ENCODE peak calls at places on chromosomes 16 and 17, in ten cellular contexts. R is cardiac fibroblast, V is epithelial cell of esophagus, L is fibroblast of lung, J is tibial artery, E is uterus, X is IMR-90, G is H7, Y is HFF-Myc, I is cardiac muscle cell. F is an unnamed sample.

GRCh38 chr16:64362193-64362592 is 759.7 kb downstream of the CDH11 start:
- DNase-seq in R (peak), E (no peak), J (no peak), I (no peak), X (peak), Y (no peak), V (peak), L (peak), G (no peak), F (no peak)

GRCh38 chr17:47230864-47231263 is 21.7 kb downstream of the MYL4 start:
- DNase-seq in V (no peak), R (no peak), L (no peak), J (no peak), E (no peak), G (no peak), Y (no peak), X (no peak), I (no peak), F (no peak)

GRCh38 chr17:76909971-76910760 is 42.0 kb downstream of the MGAT5B start:
- DNase-seq in L (peak), Y (no peak), V (peak), G (peak), X (peak), I (peak), J (no peak), E (no peak), R (peak), F (peak)

GRCh38 chr16:8720080-8720966 is 45.9 kb downstream of the ABAT start:
- DNase-seq in I (peak), E (no peak), G (peak), V (no peak), Y (no peak), X (no peak), J (no peak), R (no peak), L (peak), F (no peak)

GRCh38 chr16:85523602-85524364 is 89.3 kb upstream of the GSE1 start:
- DNase-seq in I (peak), J (peak), Y (no peak), E (no peak), L (peak), V (no peak), R (peak), G (peak), X (peak), F (peak)

GRCh38 chr17:42684929-42685556 is 2.7 kb downstream of the CNTNAP1 start:
- DNase-seq in Y (no peak), R (no peak), V (no peak), L (no peak), I (no peak), J (no peak), E (no peak), X (no peak), G (no peak), F (peak)

GRCh38 chr17:27818311-27819170 is 18.2 kb upstream of the NOS2 start:
- DNase-seq in X (no peak), Y (no peak), J (no peak), E (no peak), L (no peak), I (no peak), V (no peak), G (no peak), R (peak), F (no peak)

GRCh38 chr17:38428150-38428642 is at the start of gene ARHGAP23:
- DNase-seq in X (peak), V (no peak), E (peak), G (peak), Y (no peak), J (peak), L (peak), R (peak), I (peak), F (peak)

GRCh38 chr17:8954339-8954738 is 11.2 kb downstream of the PIK3R5 start:
- DNase-seq in J (peak), V (no peak), R (no peak), L (no peak), E (no peak), G (peak), Y (no peak), I (no peak), X (no peak), F (peak)

GRCh38 chr17:21283482-21284318 is 811 bp upstream of the MAP2K3 start:
- DNase-seq in J (peak), E (peak), I (no peak), L (peak), R (peak), X (peak), Y (no peak), G (peak), V (peak), F (no peak)

GRCh38 chr16:705748-706188 is at the start of gene FBXL16:
- DNase-seq in G (peak), X (no peak), R (no peak), E (no peak), J (no peak), L (no peak), Y (no peak), V (peak), I (no peak), F (no peak)

GRCh38 chr17:65072577-65073178 is 16.1 kb upstream of the GNA13 start:
- DNase-seq in R (no peak), X (no peak), L (no peak), E (no peak), I (peak), J (no peak), G (no peak), Y (no peak), V (no peak), F (no peak)

GRCh38 chr17:44362964-44363612 is 565 bp downstream of the FAM171A2 start:
- DNase-seq in J (peak), I (peak), L (no peak), G (peak), V (no peak), E (peak), R (no peak), Y (no peak), X (no peak), F (no peak)

GRCh38 chr17:45437461-45438283 is 5.0 kb upstream of the ARHGAP27 start:
- DNase-seq in Y (no peak), E (no peak), J (no peak), G (peak), I (no peak), R (no peak), X (no peak), V (no peak), L (no peak), F (peak)

GRCh38 chr17:16419929-16420271 is 4.5 kb downstream of the TRPV2 start:
- DNase-seq in X (peak), I (no peak), G (no peak), L (peak), J (no peak), V (peak), R (peak), Y (no peak), E (no peak), F (no peak)

GRCh38 chr17:29042679-29043538 is at the start of gene PIPOX:
- DNase-seq in R (peak), Y (peak), L (peak), X (peak), G (peak), J (no peak), I (peak), V (peak), E (no peak), F (no peak)

GRCh38 chr17:48628641-48629410 is 2.7 kb upstream of the HOXB9 start:
- DNase-seq in X (no peak), J (no peak), R (no peak), G (no peak), I (no peak), L (no peak), V (no peak), E (no peak), Y (no peak), F (no peak)

GRCh38 chr16:59212492-59213024 is 478.4 kb upstream of the GOT2 start:
- DNase-seq in I (no peak), E (no peak), J (no peak), Y (no peak), V (no peak), G (no peak), L (peak), X (no peak), R (peak), F (no peak)

GRCh38 chr17:53794875-53795274 is 27.9 kb upstream of the KIF2B start:
- DNase-seq in L (no peak), J (no peak), V (no peak), Y (no peak), G (no peak), I (no peak), E (no peak), X (no peak), R (no peak), F (no peak)

GRCh38 chr16:11126389-11127072 is 129.5 kb downstream of the SOCS1 start:
- DNase-seq in L (no peak), I (no peak), E (no peak), J (peak), V (no peak), R (no peak), X (no peak), G (no peak), Y (no peak), F (no peak)

GRCh38 chr17:39952665-39953470 is 9.9 kb upstream of the GSDMA start:
- DNase-seq in I (peak), R (peak), Y (peak), G (peak), E (peak), J (peak), L (peak), V (peak), X (peak), F (peak)

GRCh38 chr17:82813299-82814051 is 26.3 kb downstream of the ZNF750 start:
- DNase-seq in E (no peak), G (peak), V (no peak), I (no peak), J (no peak), L (no peak), X (no peak), R (no peak), Y (no peak), F (no peak)

GRCh38 chr17:80021600-80021999 is 14.1 kb downstream of the TBC1D16 start:
- DNase-seq in Y (no peak), E (no peak), X (no peak), V (no peak), J (no peak), L (no peak), G (no peak), I (no peak), R (no peak), F (no peak)

GRCh38 chr17:27224526-27225315 is 69.2 kb upstream of the WSB1 start:
- DNase-seq in Y (no peak), X (no peak), E (no peak), L (peak), J (no peak), V (peak), I (no peak), R (peak), G (no peak), F (no peak)

GRCh38 chr17:67035131-67036083 is 8.9 kb upstream of the CACNG1 start:
- DNase-seq in J (no peak), E (no peak), X (no peak), V (no peak), Y (no peak), R (no peak), G (no peak), L (no peak), I (no peak), F (no peak)

GRCh38 chr17:30475206-30475605 is 2.0 kb upstream of the GOSR1 start:
- DNase-seq in E (no peak), V (no peak), Y (no peak), L (no peak), R (no peak), I (no peak), J (no peak), G (no peak), X (no peak), F (no peak)

GRCh38 chr17:78715000-78715771 is 66.9 kb downstream of the CYTH1 start:
- DNase-seq in J (no peak), E (no peak), L (no peak), V (no peak), G (no peak), Y (no peak), R (no peak), I (no peak), X (no peak), F (no peak)

GRCh38 chr17:77475012-77475976 is 334.5 kb downstream of the SEC14L1 start:
- DNase-seq in J (no peak), X (peak), E (peak), L (peak), G (no peak), R (peak), V (peak), I (no peak), Y (no peak), F (no peak)

GRCh38 chr16:86120201-86120981 is 221.4 kb downstream of the IRF8 start:
- DNase-seq in R (no peak), E (no peak), J (peak), X (peak), L (peak), Y (no peak), G (no peak), I (no peak), V (no peak), F (no peak)

GRCh38 chr17:32440722-32441121 is 3.6 kb upstream of the PSMD11 start:
- DNase-seq in R (no peak), J (no peak), G (no peak), V (no peak), X (no peak), L (no peak), E (no peak), Y (no peak), I (peak), F (no peak)

GRCh38 chr16:54342966-54343365 is 56.4 kb upstream of the IRX3 start:
- DNase-seq in E (no peak), X (no peak), R (peak), Y (no peak), J (no peak), V (peak), I (no peak), L (peak), G (no peak), F (no peak)

GRCh38 chr17:48084932-48085331 is 16.3 kb downstream of the CBX1 start:
- DNase-seq in J (no peak), G (no peak), V (no peak), E (no peak), I (no peak), R (no peak), X (no peak), Y (no peak), L (no peak), F (no peak)

GRCh38 chr17:33014751-33015150 is 23.1 kb downstream of the SPACA3 start:
- DNase-seq in J (peak), Y (no peak), X (peak), V (no peak), G (no peak), L (no peak), E (no peak), I (no peak), R (no peak), F (no peak)

GRCh38 chr17:77455111-77455877 is 314.5 kb downstream of the SEC14L1 start:
- DNase-seq in J (no peak), L (peak), G (no peak), X (peak), E (no peak), V (no peak), R (peak), Y (no peak), I (no peak), F (peak)

DNA sequence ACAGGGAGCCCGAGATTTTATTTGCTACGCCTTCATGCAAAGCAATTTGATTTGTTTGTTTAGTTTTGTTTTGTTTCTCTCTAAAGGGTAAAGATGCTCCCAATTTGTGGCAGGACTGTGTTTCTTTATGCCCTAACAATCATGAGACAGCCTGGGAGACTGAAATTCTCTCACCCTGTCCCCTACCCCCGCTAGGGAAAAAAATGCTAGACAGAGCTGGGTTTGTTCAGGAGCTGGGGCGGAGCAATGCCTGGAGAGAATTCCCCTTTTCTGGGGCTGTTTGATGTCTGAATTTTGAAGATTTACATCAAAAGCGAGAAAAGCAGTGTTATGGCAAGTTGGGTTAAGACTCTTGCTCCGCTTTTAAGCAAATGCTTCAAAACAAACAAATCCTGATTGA is 8.4 kb downstream of the MAF start:
- DNase-seq in Y (no peak), E (no peak), V (no peak), X (no peak), J (no peak), R (no peak), G (peak), I (no peak), L (no peak), F (no peak)
- H3K4me3 ChIP-seq in Y (no peak), E (no peak), V (no peak), X (no peak), J (no peak), R (no peak), G (no peak), I (no peak), L (no peak), F (no peak)

DNA sequence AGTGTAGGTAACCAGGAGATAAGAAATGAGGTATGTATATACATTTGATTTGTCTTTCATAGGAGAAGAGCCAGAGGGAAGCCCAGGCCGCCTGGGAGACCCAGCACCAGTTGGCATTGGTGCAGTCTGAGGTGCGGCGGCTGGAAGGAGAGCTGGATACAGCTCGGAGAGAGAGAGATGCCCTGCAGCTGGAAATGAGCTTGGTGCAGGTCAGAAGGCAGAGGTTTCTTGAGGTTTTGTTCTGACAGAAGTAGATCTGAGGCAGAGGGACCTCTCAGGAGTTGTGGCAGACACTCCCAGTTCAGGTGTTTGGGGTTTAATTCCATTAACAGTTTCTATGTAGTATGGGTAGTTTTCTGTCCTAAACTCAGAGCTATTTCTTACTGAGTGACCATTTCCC is 8.0 kb downstream of the CNTROB start:
- DNase-seq in E (no peak), G (no peak), Y (no peak), R (no peak), V (no peak), I (no peak), J (no peak), X (no peak), L (no peak), F (no peak)
- H3K4me3 ChIP-seq in E (no peak), G (no peak), Y (no peak), R (no peak), V (no peak), I (no peak), J (no peak), X (no peak), L (no peak), F (no peak)

GRCh38 chr16:2883027-2883846 is at the start of gene FLYWCH2:
- DNase-seq in L (peak), X (peak), R (peak), I (peak), G (peak), E (peak), Y (no peak), V (peak), J (peak), F (peak)
- H3K4me3 ChIP-seq in L (peak), X (peak), R (peak), I (peak), G (peak), E (peak), Y (peak), V (peak), J (peak), F (peak)

GRCh38 chr17:4786111-4786491 is at the start of gene VMO1:
- DNase-seq in G (no peak), Y (no peak), X (no peak), R (peak), V (peak), E (peak), J (no peak), I (no peak), L (no peak), F (peak)
- H3K4me3 ChIP-seq in G (no peak), Y (no peak), X (no peak), R (peak), V (no peak), E (peak), J (peak), I (no peak), L (peak), F (no peak)

F was measured in left lung.